ENCODE peak calls at places on chromosomes 16 and 17, in seven cellular contexts. One of them, this sample, is unnamed.

GRCh38 chr17:30318190-30318589 is 15.7 kb downstream of the TMIGD1 start:
- DNase-seq in Calu3: no peak
- DNase-seq in activated CD8-positive, alpha-beta memory T cell treated with anti-CD3 and anti-CD28 coated beads for 1 hour: no peak
- DNase-seq in HEK293T: no peak
- DNase-seq in GM12865: no peak
- DNase-seq in cardiac fibroblast: no peak
- DNase-seq in stimulated activated CD8-positive, alpha-beta memory T cell treated with anti-CD3 and anti-CD28 coated beads, Interleukin-7, amount 100 ng/mL, for 1 hour: no peak
- DNase-seq in this sample: no peak

GRCh38 chr17:79354173-79354820 is 256.6 kb downstream of the RBFOX3 start:
- DNase-seq in Calu3: no peak
- DNase-seq in stimulated activated CD8-positive, alpha-beta memory T cell treated with anti-CD3 and anti-CD28 coated beads, Interleukin-7, amount 100 ng/mL, for 1 hour: no peak
- DNase-seq in cardiac fibroblast: no peak
- DNase-seq in HEK293T: no peak
- DNase-seq in GM12865: no peak
- DNase-seq in activated CD8-positive, alpha-beta memory T cell treated with anti-CD3 and anti-CD28 coated beads for 1 hour: no peak
- DNase-seq in this sample: no peak

GRCh38 chr16:89002851-89003830 is 26.1 kb upstream of the CBFA2T3 start:
- DNase-seq in GM12865: no peak
- DNase-seq in Calu3: no peak
- DNase-seq in activated CD8-positive, alpha-beta memory T cell treated with anti-CD3 and anti-CD28 coated beads for 1 hour: no peak
- DNase-seq in stimulated activated CD8-positive, alpha-beta memory T cell treated with anti-CD3 and anti-CD28 coated beads, Interleukin-7, amount 100 ng/mL, for 1 hour: no peak
- DNase-seq in cardiac fibroblast: no peak
- DNase-seq in HEK293T: no peak
- DNase-seq in this sample: no peak

GRCh38 chr16:89199241-89200123 is 855 bp downstream of the SLC22A31 start:
- DNase-seq in GM12865: no peak
- DNase-seq in activated CD8-positive, alpha-beta memory T cell treated with anti-CD3 and anti-CD28 coated beads for 1 hour: no peak
- DNase-seq in cardiac fibroblast: no peak
- DNase-seq in HEK293T: no peak
- DNase-seq in stimulated activated CD8-positive, alpha-beta memory T cell treated with anti-CD3 and anti-CD28 coated beads, Interleukin-7, amount 100 ng/mL, for 1 hour: no peak
- DNase-seq in Calu3: no peak
- DNase-seq in this sample: no peak

GRCh38 chr17:28482551-28483199 is 9.2 kb downstream of the SLC13A2 start:
- DNase-seq in HEK293T: no peak
- DNase-seq in stimulated activated CD8-positive, alpha-beta memory T cell treated with anti-CD3 and anti-CD28 coated beads, Interleukin-7, amount 100 ng/mL, for 1 hour: no peak
- DNase-seq in cardiac fibroblast: no peak
- DNase-seq in activated CD8-positive, alpha-beta memory T cell treated with anti-CD3 and anti-CD28 coated beads for 1 hour: no peak
- DNase-seq in Calu3: peak
- DNase-seq in GM12865: no peak
- DNase-seq in this sample: no peak

GRCh38 chr17:62033317-62033716 is 31.8 kb downstream of the MED13 start:
- DNase-seq in GM12865: no peak
- DNase-seq in Calu3: no peak
- DNase-seq in cardiac fibroblast: no peak
- DNase-seq in activated CD8-positive, alpha-beta memory T cell treated with anti-CD3 and anti-CD28 coated beads for 1 hour: no peak
- DNase-seq in HEK293T: no peak
- DNase-seq in stimulated activated CD8-positive, alpha-beta memory T cell treated with anti-CD3 and anti-CD28 coated beads, Interleukin-7, amount 100 ng/mL, for 1 hour: no peak
- DNase-seq in this sample: no peak

GRCh38 chr16:57469046-57469445 is 6.6 kb downstream of the POLR2C start:
- DNase-seq in HEK293T: no peak
- DNase-seq in Calu3: no peak
- DNase-seq in cardiac fibroblast: no peak
- DNase-seq in activated CD8-positive, alpha-beta memory T cell treated with anti-CD3 and anti-CD28 coated beads for 1 hour: no peak
- DNase-seq in GM12865: no peak
- DNase-seq in stimulated activated CD8-positive, alpha-beta memory T cell treated with anti-CD3 and anti-CD28 coated beads, Interleukin-7, amount 100 ng/mL, for 1 hour: no peak
- DNase-seq in this sample: no peak

GRCh38 chr17:56909742-56910508 is 3.9 kb downstream of the TRIM25 start:
- DNase-seq in Calu3: no peak
- DNase-seq in stimulated activated CD8-positive, alpha-beta memory T cell treated with anti-CD3 and anti-CD28 coated beads, Interleukin-7, amount 100 ng/mL, for 1 hour: no peak
- DNase-seq in GM12865: no peak
- DNase-seq in cardiac fibroblast: no peak
- DNase-seq in activated CD8-positive, alpha-beta memory T cell treated with anti-CD3 and anti-CD28 coated beads for 1 hour: no peak
- DNase-seq in HEK293T: no peak
- DNase-seq in this sample: no peak

GRCh38 chr17:83037084-83037950 is 42.1 kb upstream of the METRNL start:
- DNase-seq in Calu3: no peak
- DNase-seq in stimulated activated CD8-positive, alpha-beta memory T cell treated with anti-CD3 and anti-CD28 coated beads, Interleukin-7, amount 100 ng/mL, for 1 hour: no peak
- DNase-seq in activated CD8-positive, alpha-beta memory T cell treated with anti-CD3 and anti-CD28 coated beads for 1 hour: no peak
- DNase-seq in GM12865: no peak
- DNase-seq in HEK293T: no peak
- DNase-seq in cardiac fibroblast: no peak
- DNase-seq in this sample: no peak

GRCh38 chr16:67676939-67677338 is 10.3 kb downstream of the C16orf86 start:
- DNase-seq in GM12865: no peak
- DNase-seq in stimulated activated CD8-positive, alpha-beta memory T cell treated with anti-CD3 and anti-CD28 coated beads, Interleukin-7, amount 100 ng/mL, for 1 hour: no peak
- DNase-seq in cardiac fibroblast: no peak
- DNase-seq in activated CD8-positive, alpha-beta memory T cell treated with anti-CD3 and anti-CD28 coated beads for 1 hour: no peak
- DNase-seq in Calu3: no peak
- DNase-seq in HEK293T: no peak
- DNase-seq in this sample: no peak

GRCh38 chr17:66673668-66674276 is 161.1 kb upstream of the CACNG5 start:
- DNase-seq in GM12865: peak
- DNase-seq in cardiac fibroblast: peak
- DNase-seq in Calu3: peak
- DNase-seq in HEK293T: peak
- DNase-seq in stimulated activated CD8-positive, alpha-beta memory T cell treated with anti-CD3 and anti-CD28 coated beads, Interleukin-7, amount 100 ng/mL, for 1 hour: peak
- DNase-seq in activated CD8-positive, alpha-beta memory T cell treated with anti-CD3 and anti-CD28 coated beads for 1 hour: peak
- DNase-seq in this sample: peak

GRCh38 chr16:3468501-3468900 is 25.0 kb downstream of the NAA60 start:
- DNase-seq in Calu3: no peak
- DNase-seq in GM12865: no peak
- DNase-seq in cardiac fibroblast: no peak
- DNase-seq in HEK293T: no peak
- DNase-seq in activated CD8-positive, alpha-beta memory T cell treated with anti-CD3 and anti-CD28 coated beads for 1 hour: no peak
- DNase-seq in stimulated activated CD8-positive, alpha-beta memory T cell treated with anti-CD3 and anti-CD28 coated beads, Interleukin-7, amount 100 ng/mL, for 1 hour: no peak
- DNase-seq in this sample: no peak

GRCh38 chr17:1087381-1088241 is 90.7 kb downstream of the TIMM22 start:
- DNase-seq in stimulated activated CD8-positive, alpha-beta memory T cell treated with anti-CD3 and anti-CD28 coated beads, Interleukin-7, amount 100 ng/mL, for 1 hour: no peak
- DNase-seq in HEK293T: peak
- DNase-seq in activated CD8-positive, alpha-beta memory T cell treated with anti-CD3 and anti-CD28 coated beads for 1 hour: no peak
- DNase-seq in cardiac fibroblast: no peak
- DNase-seq in GM12865: no peak
- DNase-seq in Calu3: peak
- DNase-seq in this sample: no peak

GRCh38 chr16:49460786-49461470 is 87.3 kb downstream of the C16orf78 start:
- DNase-seq in HEK293T: no peak
- DNase-seq in GM12865: no peak
- DNase-seq in stimulated activated CD8-positive, alpha-beta memory T cell treated with anti-CD3 and anti-CD28 coated beads, Interleukin-7, amount 100 ng/mL, for 1 hour: no peak
- DNase-seq in Calu3: no peak
- DNase-seq in cardiac fibroblast: no peak
- DNase-seq in activated CD8-positive, alpha-beta memory T cell treated with anti-CD3 and anti-CD28 coated beads for 1 hour: no peak
- DNase-seq in this sample: no peak

GRCh38 chr17:47955497-47956461 is 1.9 kb downstream of the PRR15L start:
- DNase-seq in stimulated activated CD8-positive, alpha-beta memory T cell treated with anti-CD3 and anti-CD28 coated beads, Interleukin-7, amount 100 ng/mL, for 1 hour: no peak
- DNase-seq in cardiac fibroblast: no peak
- DNase-seq in activated CD8-positive, alpha-beta memory T cell treated with anti-CD3 and anti-CD28 coated beads for 1 hour: no peak
- DNase-seq in HEK293T: no peak
- DNase-seq in GM12865: no peak
- DNase-seq in Calu3: peak
- DNase-seq in this sample: no peak

GRCh38 chr16:1003551-1004347 is 22.2 kb downstream of the SOX8 start:
- DNase-seq in cardiac fibroblast: no peak
- DNase-seq in stimulated activated CD8-positive, alpha-beta memory T cell treated with anti-CD3 and anti-CD28 coated beads, Interleukin-7, amount 100 ng/mL, for 1 hour: no peak
- DNase-seq in Calu3: no peak
- DNase-seq in GM12865: peak
- DNase-seq in activated CD8-positive, alpha-beta memory T cell treated with anti-CD3 and anti-CD28 coated beads for 1 hour: no peak
- DNase-seq in HEK293T: no peak
- DNase-seq in this sample: peak

GRCh38 chr16:21100447-21100846 is 50.2 kb downstream of the DNAH3 start:
- DNase-seq in HEK293T: no peak
- DNase-seq in Calu3: peak
- DNase-seq in cardiac fibroblast: peak
- DNase-seq in GM12865: no peak
- DNase-seq in activated CD8-positive, alpha-beta memory T cell treated with anti-CD3 and anti-CD28 coated beads for 1 hour: no peak
- DNase-seq in stimulated activated CD8-positive, alpha-beta memory T cell treated with anti-CD3 and anti-CD28 coated beads, Interleukin-7, amount 100 ng/mL, for 1 hour: no peak
- DNase-seq in this sample: peak

GRCh38 chr16:8655184-8655717 is 19.2 kb upstream of the ABAT start:
- DNase-seq in GM12865: peak
- DNase-seq in Calu3: peak
- DNase-seq in stimulated activated CD8-positive, alpha-beta memory T cell treated with anti-CD3 and anti-CD28 coated beads, Interleukin-7, amount 100 ng/mL, for 1 hour: no peak
- DNase-seq in HEK293T: peak
- DNase-seq in activated CD8-positive, alpha-beta memory T cell treated with anti-CD3 and anti-CD28 coated beads for 1 hour: no peak
- DNase-seq in cardiac fibroblast: peak
- DNase-seq in this sample: peak

GRCh38 chr16:84888450-84888849 is 68.7 kb downstream of the CRISPLD2 start:
- DNase-seq in stimulated activated CD8-positive, alpha-beta memory T cell treated with anti-CD3 and anti-CD28 coated beads, Interleukin-7, amount 100 ng/mL, for 1 hour: no peak
- DNase-seq in activated CD8-positive, alpha-beta memory T cell treated with anti-CD3 and anti-CD28 coated beads for 1 hour: no peak
- DNase-seq in GM12865: no peak
- DNase-seq in HEK293T: no peak
- DNase-seq in cardiac fibroblast: no peak
- DNase-seq in Calu3: no peak
- DNase-seq in this sample: no peak

GRCh38 chr17:18877104-18877503 is 19.2 kb downstream of the PRPSAP2 start:
- DNase-seq in cardiac fibroblast: no peak
- DNase-seq in Calu3: no peak
- DNase-seq in activated CD8-positive, alpha-beta memory T cell treated with anti-CD3 and anti-CD28 coated beads for 1 hour: no peak
- DNase-seq in HEK293T: no peak
- DNase-seq in GM12865: no peak
- DNase-seq in stimulated activated CD8-positive, alpha-beta memory T cell treated with anti-CD3 and anti-CD28 coated beads, Interleukin-7, amount 100 ng/mL, for 1 hour: no peak
- DNase-seq in this sample: no peak

GRCh38 chr17:40122466-40122943 is 734 bp downstream of the MSL1 start:
- DNase-seq in GM12865: peak
- DNase-seq in activated CD8-positive, alpha-beta memory T cell treated with anti-CD3 and anti-CD28 coated beads for 1 hour: no peak
- DNase-seq in cardiac fibroblast: peak
- DNase-seq in stimulated activated CD8-positive, alpha-beta memory T cell treated with anti-CD3 and anti-CD28 coated beads, Interleukin-7, amount 100 ng/mL, for 1 hour: no peak
- DNase-seq in Calu3: peak
- DNase-seq in HEK293T: no peak
- DNase-seq in this sample: peak

GRCh38 chr16:84103678-84104077 is 13.1 kb downstream of the MBTPS1 start:
- DNase-seq in cardiac fibroblast: peak
- DNase-seq in GM12865: no peak
- DNase-seq in HEK293T: no peak
- DNase-seq in stimulated activated CD8-positive, alpha-beta memory T cell treated with anti-CD3 and anti-CD28 coated beads, Interleukin-7, amount 100 ng/mL, for 1 hour: no peak
- DNase-seq in Calu3: no peak
- DNase-seq in activated CD8-positive, alpha-beta memory T cell treated with anti-CD3 and anti-CD28 coated beads for 1 hour: no peak
- DNase-seq in this sample: no peak

GRCh38 chr16:70568601-70569217 is 45.1 kb downstream of the SF3B3 start:
- DNase-seq in cardiac fibroblast: no peak
- DNase-seq in Calu3: peak
- DNase-seq in activated CD8-positive, alpha-beta memory T cell treated with anti-CD3 and anti-CD28 coated beads for 1 hour: no peak
- DNase-seq in HEK293T: no peak
- DNase-seq in GM12865: no peak
- DNase-seq in stimulated activated CD8-positive, alpha-beta memory T cell treated with anti-CD3 and anti-CD28 coated beads, Interleukin-7, amount 100 ng/mL, for 1 hour: no peak
- DNase-seq in this sample: no peak

GRCh38 chr16:83015871-83016270 is 389.1 kb downstream of the CDH13 start:
- DNase-seq in cardiac fibroblast: no peak
- DNase-seq in HEK293T: no peak
- DNase-seq in activated CD8-positive, alpha-beta memory T cell treated with anti-CD3 and anti-CD28 coated beads for 1 hour: no peak
- DNase-seq in GM12865: no peak
- DNase-seq in stimulated activated CD8-positive, alpha-beta memory T cell treated with anti-CD3 and anti-CD28 coated beads, Interleukin-7, amount 100 ng/mL, for 1 hour: no peak
- DNase-seq in Calu3: no peak
- DNase-seq in this sample: no peak

GRCh38 chr17:61294777-61295176 is 104.9 kb upstream of the TBX2 start:
- DNase-seq in HEK293T: no peak
- DNase-seq in activated CD8-positive, alpha-beta memory T cell treated with anti-CD3 and anti-CD28 coated beads for 1 hour: no peak
- DNase-seq in GM12865: peak
- DNase-seq in stimulated activated CD8-positive, alpha-beta memory T cell treated with anti-CD3 and anti-CD28 coated beads, Interleukin-7, amount 100 ng/mL, for 1 hour: no peak
- DNase-seq in Calu3: no peak
- DNase-seq in cardiac fibroblast: peak
- DNase-seq in this sample: peak

GRCh38 chr17:34616148-34616547 is 36.8 kb downstream of the TMEM132E start:
- DNase-seq in activated CD8-positive, alpha-beta memory T cell treated with anti-CD3 and anti-CD28 coated beads for 1 hour: no peak
- DNase-seq in stimulated activated CD8-positive, alpha-beta memory T cell treated with anti-CD3 and anti-CD28 coated beads, Interleukin-7, amount 100 ng/mL, for 1 hour: no peak
- DNase-seq in GM12865: no peak
- DNase-seq in Calu3: no peak
- DNase-seq in cardiac fibroblast: no peak
- DNase-seq in HEK293T: no peak
- DNase-seq in this sample: no peak

GRCh38 chr16:65319621-65320231 is 197.9 kb upstream of the CDH11 start:
- DNase-seq in cardiac fibroblast: no peak
- DNase-seq in Calu3: no peak
- DNase-seq in stimulated activated CD8-positive, alpha-beta memory T cell treated with anti-CD3 and anti-CD28 coated beads, Interleukin-7, amount 100 ng/mL, for 1 hour: no peak
- DNase-seq in GM12865: no peak
- DNase-seq in HEK293T: no peak
- DNase-seq in activated CD8-positive, alpha-beta memory T cell treated with anti-CD3 and anti-CD28 coated beads for 1 hour: no peak
- DNase-seq in this sample: no peak

GRCh38 chr17:44360826-44361225 is 2.8 kb downstream of the FAM171A2 start:
- DNase-seq in HEK293T: no peak
- DNase-seq in cardiac fibroblast: peak
- DNase-seq in activated CD8-positive, alpha-beta memory T cell treated with anti-CD3 and anti-CD28 coated beads for 1 hour: no peak
- DNase-seq in Calu3: no peak
- DNase-seq in GM12865: no peak
- DNase-seq in stimulated activated CD8-positive, alpha-beta memory T cell treated with anti-CD3 and anti-CD28 coated beads, Interleukin-7, amount 100 ng/mL, for 1 hour: no peak
- DNase-seq in this sample: peak

GRCh38 chr17:57086069-57086930 is 1.3 kb downstream of the AKAP1 start:
- DNase-seq in stimulated activated CD8-positive, alpha-beta memory T cell treated with anti-CD3 and anti-CD28 coated beads, Interleukin-7, amount 100 ng/mL, for 1 hour: no peak
- DNase-seq in cardiac fibroblast: no peak
- DNase-seq in HEK293T: peak
- DNase-seq in activated CD8-positive, alpha-beta memory T cell treated with anti-CD3 and anti-CD28 coated beads for 1 hour: peak
- DNase-seq in GM12865: peak
- DNase-seq in Calu3: no peak
- DNase-seq in this sample: peak

GRCh38 chr17:32575865-32576264 is 89.1 kb downstream of the CDK5R1 start:
- DNase-seq in HEK293T: no peak
- DNase-seq in GM12865: peak
- DNase-seq in cardiac fibroblast: no peak
- DNase-seq in activated CD8-positive, alpha-beta memory T cell treated with anti-CD3 and anti-CD28 coated beads for 1 hour: no peak
- DNase-seq in stimulated activated CD8-positive, alpha-beta memory T cell treated with anti-CD3 and anti-CD28 coated beads, Interleukin-7, amount 100 ng/mL, for 1 hour: no peak
- DNase-seq in Calu3: no peak
- DNase-seq in this sample: no peak

GRCh38 chr17:50815400-50815799 is 20.0 kb upstream of the WFIKKN2 start:
- DNase-seq in HEK293T: no peak
- DNase-seq in stimulated activated CD8-positive, alpha-beta memory T cell treated with anti-CD3 and anti-CD28 coated beads, Interleukin-7, amount 100 ng/mL, for 1 hour: no peak
- DNase-seq in Calu3: no peak
- DNase-seq in GM12865: no peak
- DNase-seq in cardiac fibroblast: no peak
- DNase-seq in activated CD8-positive, alpha-beta memory T cell treated with anti-CD3 and anti-CD28 coated beads for 1 hour: no peak
- DNase-seq in this sample: no peak

GRCh38 chr16:70803354-70803753 is 2.4 kb upstream of the VAC14 start:
- DNase-seq in HEK293T: no peak
- DNase-seq in Calu3: no peak
- DNase-seq in stimulated activated CD8-positive, alpha-beta memory T cell treated with anti-CD3 and anti-CD28 coated beads, Interleukin-7, amount 100 ng/mL, for 1 hour: no peak
- DNase-seq in cardiac fibroblast: no peak
- DNase-seq in GM12865: no peak
- DNase-seq in activated CD8-positive, alpha-beta memory T cell treated with anti-CD3 and anti-CD28 coated beads for 1 hour: no peak
- DNase-seq in this sample: no peak

GRCh38 chr16:67857547-67858233 is 10.2 kb upstream of the CENPT start:
- DNase-seq in activated CD8-positive, alpha-beta memory T cell treated with anti-CD3 and anti-CD28 coated beads for 1 hour: no peak
- DNase-seq in cardiac fibroblast: peak
- DNase-seq in stimulated activated CD8-positive, alpha-beta memory T cell treated with anti-CD3 and anti-CD28 coated beads, Interleukin-7, amount 100 ng/mL, for 1 hour: no peak
- DNase-seq in Calu3: peak
- DNase-seq in HEK293T: no peak
- DNase-seq in GM12865: no peak
- DNase-seq in this sample: peak

GRCh38 chr17:81245024-81245664 is 6.0 kb downstream of the NDUFAF8 start:
- DNase-seq in activated CD8-positive, alpha-beta memory T cell treated with anti-CD3 and anti-CD28 coated beads for 1 hour: no peak
- DNase-seq in HEK293T: no peak
- DNase-seq in GM12865: peak
- DNase-seq in Calu3: no peak
- DNase-seq in cardiac fibroblast: no peak
- DNase-seq in stimulated activated CD8-positive, alpha-beta memory T cell treated with anti-CD3 and anti-CD28 coated beads, Interleukin-7, amount 100 ng/mL, for 1 hour: no peak
- DNase-seq in this sample: no peak